ENCODE peak calls at places on chromosomes 12 and 14, in five cellular contexts. R is pancreas, T is mesenchymal stem cell, X is spleen, O is HAP-1. G is an unnamed sample.
A peak's percentile ranks its signal among the peaks of the same experiment; 100 is the strongest.

GRCh38 chr12:68745376-68745903 is 536 bp upstream of the SLC35E3 start:
- DNase-seq in O (no peak), T (no peak), X (no peak), R (no peak), G (no peak)

GRCh38 chr12:57722716-57723629 is 15.6 kb downstream of the AGAP2 start:
- DNase-seq in X (no peak), T (no peak), O (no peak), R (no peak), G (peak; percentile 12)

GRCh38 chr14:90505531-90505930 is 108.7 kb downstream of the CALM1 start:
- DNase-seq in X (peak; percentile 46), O (no peak), T (no peak), R (no peak), G (no peak)

GRCh38 chr12:552466-552865 is 92.7 kb downstream of the B4GALNT3 start:
- DNase-seq in T (no peak), R (no peak), O (no peak), X (peak; percentile 44), G (no peak)

GRCh38 chr12:20415013-20415412 is 46.7 kb downstream of the PDE3A start:
- DNase-seq in T (peak; percentile 29), X (no peak), R (peak; percentile 5), O (no peak), G (no peak)

GRCh38 chr12:121970901-121971300 is 50.8 kb upstream of the BCL7A start:
- DNase-seq in R (no peak), O (no peak), T (no peak), X (no peak), G (no peak)

GRCh38 chr12:103956515-103957027 is 9.1 kb upstream of the TDG start:
- DNase-seq in R (no peak), O (peak; percentile 15), T (no peak), X (no peak), G (no peak)

GRCh38 chr12:57908511-57908910 is 32.9 kb upstream of the ATP23 start:
- DNase-seq in O (no peak), R (no peak), T (no peak), X (no peak), G (no peak)

GRCh38 chr12:42213023-42213422 is 25.0 kb downstream of the YAF2 start:
- DNase-seq in X (no peak), O (peak; percentile 73), R (no peak), T (no peak), G (no peak)

GRCh38 chr12:107167756-107168155 is 74.4 kb upstream of the CRY1 start:
- DNase-seq in O (no peak), X (no peak), T (peak; percentile 3), R (no peak), G (no peak)

GRCh38 chr12:92554316-92554905 is 148.4 kb upstream of the PLEKHG7 start:
- DNase-seq in X (no peak), R (no peak), O (no peak), T (peak; percentile 36), G (no peak)

DNA sequence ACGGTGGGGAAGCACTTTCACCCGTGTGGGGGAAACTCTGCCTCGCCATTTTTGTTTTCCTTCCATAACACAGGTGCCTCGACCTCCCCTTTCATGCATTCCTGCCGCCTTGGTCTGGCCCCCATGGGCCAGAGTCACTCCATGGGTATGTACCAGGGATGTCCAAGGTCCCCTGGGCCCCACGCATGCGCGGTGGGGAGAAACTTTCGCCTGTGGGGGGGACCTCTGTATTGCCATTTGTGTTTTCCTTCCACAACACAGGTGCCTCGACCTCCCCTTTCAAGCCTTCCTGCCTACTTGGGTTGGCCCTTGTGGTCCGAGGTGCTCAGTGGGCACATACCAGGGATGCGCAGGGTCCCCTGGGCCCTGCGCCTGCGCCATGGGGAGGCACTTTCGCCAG is 345.8 kb downstream of the ALG10 start:
- DNase-seq in T (no peak), R (no peak), X (no peak), O (no peak), G (no peak)
- H3K9me3 ChIP-seq in T (no peaks in the 10 kb centered on the region), R (no peaks in the 10 kb centered on the region), X (peaks cover 100% of the 10 kb centered on the region), O (no peaks in the 10 kb centered on the region), G (peaks cover 100% of the 10 kb centered on the region)

GRCh38 chr12:12891646-12892355 is 439 bp downstream of the GPRC5A start:
- DNase-seq in O (no peak), R (no peak), T (no peak), X (no peak), G (no peak)
- H3K4me3 ChIP-seq in O (no peak overlapping the region), R (peak overlapping the region; percentile 64), T (peak overlapping the region; percentile 80), X (no peak overlapping the region), G (peak overlapping the region; percentile 67)

GRCh38 chr12:29650371-29650770 is 133.4 kb downstream of the TMTC1 start:
- DNase-seq in T (no peak), O (no peak), X (no peak), R (no peak), G (no peak)

GRCh38 chr12:29640589-29641345 is 143.0 kb downstream of the TMTC1 start:
- DNase-seq in O (peak; percentile 52), X (no peak), R (no peak), T (peak; percentile 70), G (no peak)

GRCh38 chr12:29649722-29650121 is 134.0 kb downstream of the TMTC1 start:
- DNase-seq in O (no peak), X (no peak), R (no peak), T (no peak), G (no peak)

GRCh38 chr12:29639893-29640495 is 142.5 kb upstream of the OVCH1 start:
- DNase-seq in X (no peak), O (no peak), T (no peak), R (no peak), G (no peak)

GRCh38 chr12:29644536-29645162 is 139.1 kb downstream of the TMTC1 start:
- DNase-seq in X (no peak), R (no peak), T (no peak), O (no peak), G (no peak)
- H3K9me3 ChIP-seq in X (no peaks in the 10 kb centered on the region), R (no peaks in the 10 kb centered on the region), T (no peaks in the 10 kb centered on the region), O (no peaks in the 10 kb centered on the region), G (no peaks in the 10 kb centered on the region)

GRCh38 chr12:51632598-51632997 is 41.6 kb downstream of the SCN8A start:
- DNase-seq in O (no peak), R (no peak), T (no peak), X (no peak), G (no peak)

GRCh38 chr12:51636581-51636980 is 45.5 kb downstream of the SCN8A start:
- DNase-seq in T (no peak), R (no peak), X (no peak), O (no peak), G (no peak)

GRCh38 chr12:51639361-51639760 is 48.3 kb downstream of the SCN8A start:
- DNase-seq in O (no peak), T (no peak), R (no peak), X (no peak), G (no peak)

GRCh38 chr12:51635371-51635770 is 44.3 kb downstream of the SCN8A start:
- DNase-seq in X (no peak), T (peak; percentile 15), O (no peak), R (no peak), G (no peak)

GRCh38 chr12:51636986-51637385 is 46.0 kb downstream of the SCN8A start:
- DNase-seq in X (no peak), T (no peak), R (no peak), O (no peak), G (no peak)
- H3K4me3 ChIP-seq in X (no peak overlapping the region), T (no peak overlapping the region), R (no peak overlapping the region), O (no peak overlapping the region), G (no peak overlapping the region)

GRCh38 chr12:34334538-34334937 is 312.2 kb downstream of the ALG10 start:
- DNase-seq in X (no peak), O (no peak), T (no peak), R (no peak), G (no peak)

GRCh38 chr12:34336619-34337465 is 314.5 kb downstream of the ALG10 start:
- DNase-seq in T (no peak), X (no peak), O (no peak), R (no peak), G (no peak)

GRCh38 chr12:34334953-34335743 is 312.9 kb downstream of the ALG10 start:
- DNase-seq in O (no peak), R (no peak), T (no peak), X (no peak), G (no peak)

GRCh38 chr12:34335819-34336262 is 313.5 kb downstream of the ALG10 start:
- DNase-seq in X (no peak), T (no peak), R (no peak), O (no peak), G (no peak)

GRCh38 chr12:34333337-34333736 is 311.0 kb downstream of the ALG10 start:
- DNase-seq in X (no peak), T (no peak), R (no peak), O (no peak), G (no peak)
- H3K9me3 ChIP-seq in X (peaks cover 100% of the 10 kb centered on the region), T (no peaks in the 10 kb centered on the region), R (no peaks in the 10 kb centered on the region), O (no peaks in the 10 kb centered on the region), G (peaks cover 71% of the 10 kb centered on the region)

GRCh38 chr12:53939141-53940108 is 794 bp downstream of the HOXC13 start:
- DNase-seq in X (no peak), R (no peak), O (peak; percentile 28), T (peak; percentile 29), G (peak; percentile 71)
- H3K4me3 ChIP-seq in X (no peak overlapping the region), R (peak overlapping the region; percentile 23), O (peak overlapping the region; percentile 46), T (no peak overlapping the region), G (peak overlapping the region; percentile 65)

GRCh38 chr14:106513302-106513701 is 986.9 kb downstream of the TMEM121 start:
- DNase-seq in X (no peak), O (no peak), R (no peak), T (no peak), G (no peak)
- H3K9me3 ChIP-seq in X (no peaks in the 10 kb centered on the region), O (no peaks in the 10 kb centered on the region), R (no peaks in the 10 kb centered on the region), T (no peaks in the 10 kb centered on the region), G (no peaks in the 10 kb centered on the region)

G was measured in breast epithelium.